ENCODE peak calls at places on chromosomes 3 and 15, in six cellular contexts. J, P, D, Y, O and N are unnamed samples. For H3K4me1, the result is how much of the 10 kb centered on the place peaks cover.

GRCh38 chr3:125120370-125121122 is 64.7 kb upstream of the HEG1 start:
- DNase-seq in J (no peak), P (peak), D (no peak), Y (peak), O (no peak), N (no peak)

GRCh38 chr3:127170794-127171193 is 22.1 kb upstream of the PRR23E start:
- DNase-seq in J (no peak), P (peak), D (no peak), Y (peak), O (peak), N (no peak)

GRCh38 chr3:12138044-12138443 is 20.7 kb downstream of the TIMP4 start:
- DNase-seq in J (no peak), P (peak), D (no peak), Y (no peak), O (peak), N (peak)

GRCh38 chr15:90295270-90295648 is 29.8 kb downstream of the NGRN start:
- DNase-seq in J (no peak), P (no peak), D (no peak), Y (no peak), O (no peak), N (peak)

GRCh38 chr3:149330609-149331008 is 2.8 kb downstream of the TM4SF18 start:
- DNase-seq in J (no peak), P (peak), D (no peak), Y (no peak), O (peak), N (no peak)

GRCh38 chr15:81410318-81410753 is 36.3 kb upstream of the TMC3 start:
- DNase-seq in J (peak), P (peak), D (peak), Y (peak), O (peak), N (peak)

GRCh38 chr3:127069814-127070440 is 87.0 kb downstream of the PLXNA1 start:
- DNase-seq in J (no peak), P (no peak), D (no peak), Y (no peak), O (no peak), N (no peak)

GRCh38 chr3:184467171-184467570 is 87.3 kb downstream of the CHRD start:
- DNase-seq in J (no peak), P (no peak), D (no peak), Y (no peak), O (no peak), N (no peak)

GRCh38 chr3:12289562-12289961 is 692 bp downstream of the PPARG start:
- DNase-seq in J (no peak), P (no peak), D (no peak), Y (no peak), O (no peak), N (no peak)

GRCh38 chr15:32851619-32852416 is 134.0 kb downstream of the GREM1 start:
- DNase-seq in J (no peak), P (peak), D (no peak), Y (peak), O (peak), N (no peak)

GRCh38 chr3:4985330-4986174 is 6.3 kb downstream of the BHLHE40 start:
- DNase-seq in J (peak), P (peak), D (no peak), Y (peak), O (peak), N (no peak)

GRCh38 chr3:126913524-126913923 is 69.4 kb upstream of the PLXNA1 start:
- DNase-seq in J (no peak), P (no peak), D (no peak), Y (no peak), O (no peak), N (no peak)

GRCh38 chr15:61396235-61396927 is 167.3 kb upstream of the RORA start:
- DNase-seq in J (no peak), P (no peak), D (no peak), Y (no peak), O (no peak), N (no peak)

GRCh38 chr3:187838016-187838535 is 92.8 kb upstream of the BCL6 start:
- DNase-seq in J (no peak), P (peak), D (no peak), Y (no peak), O (no peak), N (no peak)

GRCh38 chr3:36695113-36695768 is 69.1 kb downstream of the DCLK3 start:
- DNase-seq in J (no peak), P (peak), D (no peak), Y (no peak), O (no peak), N (no peak)

GRCh38 chr3:38136272-38136806 is 588 bp downstream of the ACAA1 start:
- DNase-seq in J (no peak), P (peak), D (peak), Y (no peak), O (peak), N (no peak)

GRCh38 chr15:39253552-39253951 is 327.3 kb upstream of the THBS1 start:
- DNase-seq in J (no peak), P (no peak), D (no peak), Y (no peak), O (no peak), N (no peak)

GRCh38 chr3:13174011-13174802 is 101.0 kb upstream of the IQSEC1 start:
- DNase-seq in J (no peak), P (no peak), D (no peak), Y (no peak), O (no peak), N (no peak)

GRCh38 chr3:142808103-142808917 is 80.6 kb downstream of the PCOLCE2 start:
- DNase-seq in J (no peak), P (peak), D (no peak), Y (peak), O (peak), N (no peak)

GRCh38 chr15:92596623-92597022 is 59.0 kb downstream of the FAM174B start:
- DNase-seq in J (no peak), P (no peak), D (no peak), Y (no peak), O (no peak), N (no peak)

GRCh38 chr3:113354307-113354706 is 87.0 kb downstream of the CFAP44 start:
- DNase-seq in J (no peak), P (peak), D (no peak), Y (no peak), O (no peak), N (no peak)

GRCh38 chr3:111151438-111151837 is 79.8 kb downstream of the NECTIN3 start:
- DNase-seq in J (no peak), P (peak), D (no peak), Y (peak), O (peak), N (no peak)

GRCh38 chr15:57167821-57168395 is 208.4 kb upstream of the CGNL1 start:
- DNase-seq in J (no peak), P (no peak), D (no peak), Y (peak), O (no peak), N (no peak)

GRCh38 chr15:63107895-63108546 is 13.6 kb upstream of the LACTB start:
- DNase-seq in J (peak), P (peak), D (no peak), Y (peak), O (peak), N (peak)

GRCh38 chr15:51967583-51967982 is 4.0 kb downstream of the LEO1 start:
- DNase-seq in J (no peak), P (no peak), D (no peak), Y (no peak), O (no peak), N (no peak)

GRCh38 chr3:45008117-45008516 is 18.0 kb upstream of the CLEC3B start:
- DNase-seq in J (no peak), P (peak), D (no peak), Y (peak), O (peak), N (no peak)

GRCh38 chr15:93656041-93656440 is 567.0 kb upstream of the RGMA start:
- DNase-seq in J (no peak), P (no peak), D (no peak), Y (no peak), O (no peak), N (no peak)

GRCh38 chr3:38404286-38404685 is 49.4 kb upstream of the ACVR2B start:
- DNase-seq in J (no peak), P (peak), D (no peak), Y (peak), O (peak), N (no peak)

GRCh38 chr15:55897560-55898336 is 95.7 kb downstream of the NEDD4 start:
- DNase-seq in J (peak), P (peak), D (no peak), Y (peak), O (peak), N (peak)

GRCh38 chr15:69896606-69897005 is 201.1 kb downstream of the TLE3 start:
- DNase-seq in J (no peak), P (no peak), D (no peak), Y (no peak), O (no peak), N (no peak)

GRCh38 chr3:70824785-70825184 is 512.3 kb upstream of the MDFIC2 start:
- DNase-seq in J (no peak), P (peak), D (no peak), Y (peak), O (peak), N (no peak)

GRCh38 chr3:195553268-195553667 is 10.1 kb upstream of the PPP1R2 start:
- DNase-seq in J (no peak), P (no peak), D (no peak), Y (no peak), O (no peak), N (no peak)

GRCh38 chr15:50939911-50940310 is 31.4 kb downstream of the AP4E1 start:
- DNase-seq in J (no peak), P (peak), D (no peak), Y (peak), O (peak), N (no peak)

GRCh38 chr15:55694652-55695150 is 48.3 kb downstream of the PRTG start:
- DNase-seq in J (no peak), P (no peak), D (peak), Y (peak), O (peak), N (no peak)

GRCh38 chr3:170220871-170221270 is 1.4 kb upstream of the PRKCI start:
- DNase-seq in J (no peak), P (peak), D (no peak), Y (peak), O (peak), N (no peak)

GRCh38 chr15:42226648-42227047 is 18.5 kb upstream of the VPS39 start:
- DNase-seq in J (no peak), P (no peak), D (no peak), Y (no peak), O (no peak), N (no peak)

GRCh38 chr15:36887214-36888017 is 212.9 kb downstream of the MEIS2 start:
- DNase-seq in J (no peak), P (peak), D (no peak), Y (peak), O (no peak), N (no peak)

GRCh38 chr15:101773496-101774100 is 29.7 kb upstream of the OR4F6 start:
- DNase-seq in J (no peak), P (peak), D (no peak), Y (no peak), O (no peak), N (peak)

GRCh38 chr3:52793702-52794611 is 639 bp upstream of the ITIH3 start:
- DNase-seq in J (no peak), P (no peak), D (no peak), Y (no peak), O (no peak), N (no peak)

GRCh38 chr3:54223063-54223462 is 100.7 kb downstream of the CACNA2D3 start:
- DNase-seq in J (no peak), P (no peak), D (no peak), Y (no peak), O (no peak), N (no peak)

GRCh38 chr3:98903099-98903498 is 1.6 kb upstream of the DCBLD2 start:
- DNase-seq in J (no peak), P (no peak), D (no peak), Y (peak), O (no peak), N (no peak)
- H3K4me3 ChIP-seq in J (no peak), P (no peak), D (no peak), Y (peak), O (no peak), N (no peak)

GRCh38 chr15:66653852-66654251 is 48.2 kb upstream of the SMAD6 start:
- DNase-seq in J (no peak), P (no peak), D (no peak), Y (no peak), O (no peak), N (no peak)
- H3K4me1 ChIP-seq in J (under half), P (under half), D (under half), Y (under half), O (under half), N (under half)

GRCh38 chr15:99565281-99566156 is at the start of gene MEF2A:
- DNase-seq in J (peak), P (peak), D (peak), Y (peak), O (peak), N (peak)

GRCh38 chr15:99565031-99565280 is 828 bp upstream of the MEF2A start:
- DNase-seq in J (no peak), P (no peak), D (no peak), Y (no peak), O (no peak), N (peak)

GRCh38 chr15:99566157-99566900 is 545 bp downstream of the MEF2A start:
- DNase-seq in J (no peak), P (peak), D (no peak), Y (no peak), O (no peak), N (no peak)

GRCh38 chr15:99571299-99571698 is 5.5 kb downstream of the MEF2A start:
- DNase-seq in J (no peak), P (no peak), D (no peak), Y (no peak), O (no peak), N (no peak)

DNA sequence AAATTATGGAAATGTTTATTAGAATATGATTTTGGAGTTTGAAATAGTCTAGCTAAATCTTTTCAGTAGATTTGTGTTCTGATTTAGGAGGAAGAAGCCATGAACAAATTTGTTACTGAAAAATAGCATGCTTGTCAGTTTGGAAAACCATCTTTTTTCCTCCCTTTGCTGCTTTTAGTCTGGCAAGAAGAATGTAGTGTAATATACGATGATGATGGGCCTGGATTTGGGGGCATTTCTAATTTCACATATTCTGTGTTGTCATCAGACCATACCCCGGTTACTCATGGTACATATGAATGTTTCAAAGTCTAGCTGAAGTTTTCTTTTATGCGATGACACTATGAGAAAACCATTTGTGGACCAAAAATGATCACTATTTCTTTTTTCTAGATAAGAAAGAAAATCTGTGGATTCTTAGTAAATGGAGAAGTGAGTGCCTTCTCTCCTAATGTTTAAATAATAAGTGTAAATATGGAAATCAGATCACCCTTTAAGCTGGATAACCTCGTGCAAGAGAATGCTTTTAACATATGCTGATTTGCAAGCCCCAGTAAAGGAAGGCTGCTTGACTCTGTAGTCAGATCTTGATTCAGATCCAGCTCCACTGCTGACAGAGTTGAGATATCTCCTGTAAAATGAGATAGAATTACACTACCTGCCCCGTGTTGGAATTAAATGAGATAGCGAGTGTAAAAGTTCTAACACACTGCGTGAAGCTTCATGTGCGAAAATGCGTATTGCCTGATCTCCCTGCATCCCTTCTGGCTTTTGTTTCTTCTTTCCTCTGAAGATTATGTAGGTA is 3.0 kb downstream of the MEF2A start:
- DNase-seq in J (no peak), P (peak), D (no peak), Y (peak), O (peak), N (no peak)
- H3K4me3 ChIP-seq in J (no peak), P (peak), D (no peak), Y (no peak), O (no peak), N (no peak)

DNA sequence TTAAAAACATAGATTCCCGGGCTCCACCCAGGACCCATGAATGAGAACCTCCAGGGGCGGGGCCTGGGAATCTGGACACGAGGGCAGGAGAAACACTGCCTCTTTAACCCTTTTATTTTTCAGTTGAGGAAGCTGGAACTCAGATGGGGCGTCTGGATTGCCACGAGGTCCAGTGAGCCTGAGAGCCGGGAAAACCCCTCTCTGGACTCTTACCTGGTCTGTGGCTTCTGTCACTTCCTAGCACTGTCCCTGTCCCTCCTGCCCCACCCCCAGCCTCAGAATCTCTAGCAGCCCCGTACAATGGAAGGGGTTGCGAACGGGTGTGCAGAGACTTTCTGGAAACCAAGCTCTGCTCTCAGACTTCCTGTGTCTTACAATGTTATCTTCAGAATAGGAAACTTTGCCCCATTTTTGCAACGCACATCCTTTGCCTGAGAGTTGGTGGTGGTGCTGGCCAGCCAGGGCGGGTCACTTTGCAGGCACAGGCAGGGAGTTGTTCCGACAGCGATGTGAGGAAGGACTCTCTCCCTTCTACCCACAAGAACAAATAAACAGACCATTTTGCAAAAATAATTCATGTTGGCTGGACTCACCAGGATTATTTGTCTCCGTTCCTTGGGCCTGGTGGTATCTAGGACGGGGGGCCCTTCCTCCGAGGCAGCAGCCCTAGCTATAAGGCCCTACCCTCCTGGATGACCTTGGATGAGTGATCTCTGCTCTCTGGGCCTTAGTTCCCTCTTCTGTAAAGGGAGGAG is 59.1 kb downstream of the SMAD6 start:
- DNase-seq in J (no peak), P (peak), D (no peak), Y (no peak), O (no peak), N (peak)
- H3K4me1 ChIP-seq in J (under half), P (half or more), D (under half), Y (under half), O (half or more), N (under half)

GRCh38 chr3:50204804-50205718 is at the start of gene SLC38A3:
- DNase-seq in J (no peak), P (peak), D (no peak), Y (no peak), O (no peak), N (no peak)
- H3K4me3 ChIP-seq in J (peak), P (peak), D (no peak), Y (peak), O (peak), N (no peak)

GRCh38 chr3:14456794-14457193 is 54.4 kb downstream of the SLC6A6 start:
- DNase-seq in J (no peak), P (no peak), D (no peak), Y (no peak), O (no peak), N (no peak)
- H3K4me1 ChIP-seq in J (under half), P (under half), D (under half), Y (half or more), O (under half), N (under half)

GRCh38 chr3:22371592-22372291 is 620.7 kb upstream of the ZNF385D start:
- DNase-seq in J (no peak), P (no peak), D (no peak), Y (no peak), O (no peak), N (no peak)
- H3K4me3 ChIP-seq in J (peak), P (peak), D (no peak), Y (peak), O (no peak), N (no peak)

DNA sequence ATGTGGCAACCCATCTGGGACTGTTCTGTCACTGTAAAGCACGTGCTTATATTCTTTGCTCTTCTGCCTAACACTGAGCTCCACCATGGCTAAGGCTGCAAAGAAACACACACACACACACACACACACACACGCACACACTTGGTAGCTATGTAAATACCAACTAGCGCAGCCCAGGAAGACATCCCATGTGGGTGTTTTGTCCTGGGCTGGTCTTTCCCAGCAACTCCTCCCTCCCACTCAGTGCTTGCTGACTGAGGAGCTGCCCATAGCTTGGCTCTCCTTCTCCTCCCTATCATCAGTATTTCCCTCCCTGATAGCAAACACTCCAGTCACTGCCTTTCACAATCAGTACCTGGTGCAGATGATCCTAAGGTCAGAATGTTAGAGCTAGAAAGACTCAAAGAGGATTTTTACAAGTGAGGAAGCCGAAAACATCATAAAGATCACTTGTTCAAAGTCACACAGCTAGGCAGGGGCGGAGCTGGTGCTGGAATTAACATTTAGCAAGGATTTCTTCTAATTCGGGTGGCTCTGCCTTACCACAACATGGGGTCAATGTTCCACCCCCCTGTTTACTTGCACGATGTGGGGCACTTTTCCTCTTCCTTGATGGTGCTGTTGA is 377.1 kb upstream of the TBL1XR1 start:
- DNase-seq in J (no peak), P (peak), D (no peak), Y (peak), O (peak), N (peak)
- H3K4me1 ChIP-seq in J (under half), P (under half), D (under half), Y (under half), O (under half), N (under half)